ENCODE peak calls at places on chromosomes 12 and 14, in eight cellular contexts. O is GM13977; V is adrenal gland; C is SK-MEL-5; B is dermis microvascular lymphatic vessel endothelial cell; N is omental fat pad; G is HCEC 1CT; L is central memory CD4-positive, alpha-beta T cell. D is an unnamed sample.

GRCh38 chr12:41563044-41563443 is 374.9 kb downstream of the PDZRN4 start:
- DNase-seq in O (no peak), V (no peak), C (no peak), B (no peak), N (no peak), G (no peak), L (no peak), D (no peak)

GRCh38 chr12:120820885-120821510 is 83.2 kb downstream of the SPPL3 start:
- DNase-seq in O (no peak), V (no peak), C (peak), B (peak), N (no peak), G (no peak), L (no peak), D (no peak)

GRCh38 chr14:64423987-64424386 is 35.8 kb downstream of the MTHFD1 start:
- DNase-seq in O (no peak), V (no peak), C (no peak), B (no peak), N (no peak), G (peak), L (no peak), D (no peak)

GRCh38 chr14:80847093-80847492 is 94.4 kb downstream of the CEP128 start:
- DNase-seq in O (no peak), V (no peak), C (no peak), B (no peak), N (no peak), G (no peak), L (no peak), D (no peak)

GRCh38 chr14:99359906-99360305 is 87.9 kb upstream of the BCL11B start:
- DNase-seq in O (no peak), V (no peak), C (no peak), B (no peak), N (no peak), G (no peak), L (no peak), D (no peak)

GRCh38 chr12:53543539-53543938 is 36.3 kb upstream of the NPFF start:
- DNase-seq in O (peak), V (peak), C (peak), B (peak), N (no peak), G (peak), L (peak), D (peak)

GRCh38 chr12:27412047-27412446 is 34.5 kb upstream of the SMCO2 start:
- DNase-seq in O (no peak), V (no peak), C (no peak), B (no peak), N (no peak), G (no peak), L (no peak), D (no peak)

GRCh38 chr12:5267603-5268423 is 164.1 kb upstream of the NTF3 start:
- DNase-seq in O (no peak), V (no peak), C (no peak), B (no peak), N (no peak), G (no peak), L (no peak), D (no peak)

GRCh38 chr12:77010637-77011548 is 54.5 kb downstream of the E2F7 start:
- DNase-seq in O (peak), V (peak), C (peak), B (peak), N (peak), G (peak), L (peak), D (peak)

GRCh38 chr12:10716704-10717315 is 6.3 kb downstream of the YBX3 start:
- DNase-seq in O (no peak), V (peak), C (no peak), B (peak), N (peak), G (peak), L (no peak), D (peak)

GRCh38 chr12:49364989-49365388 is 2.3 kb upstream of the SPATS2 start:
- DNase-seq in O (no peak), V (peak), C (peak), B (peak), N (no peak), G (peak), L (no peak), D (no peak)

GRCh38 chr14:68249534-68250517 is 430.2 kb downstream of the RAD51B start:
- DNase-seq in O (no peak), V (no peak), C (no peak), B (no peak), N (no peak), G (peak), L (no peak), D (no peak)

GRCh38 chr14:73237786-73238261 is 518 bp downstream of the PAPLN start:
- DNase-seq in O (peak), V (no peak), C (no peak), B (no peak), N (no peak), G (no peak), L (no peak), D (no peak)

GRCh38 chr14:82224610-82225009 is 691.0 kb upstream of the SEL1L start:
- DNase-seq in O (no peak), V (no peak), C (no peak), B (no peak), N (no peak), G (no peak), L (no peak), D (no peak)

GRCh38 chr14:51431033-51431709 is 191.1 kb downstream of the TMX1 start:
- DNase-seq in O (no peak), V (no peak), C (no peak), B (no peak), N (no peak), G (no peak), L (no peak), D (no peak)

GRCh38 chr12:112175361-112176155 is 50.2 kb downstream of the TRAFD1 start:
- DNase-seq in O (no peak), V (no peak), C (no peak), B (no peak), N (no peak), G (no peak), L (no peak), D (no peak)

GRCh38 chr12:43578782-43579181 is 26.8 kb upstream of the ADAMTS20 start:
- DNase-seq in O (no peak), V (no peak), C (no peak), B (no peak), N (no peak), G (peak), L (no peak), D (no peak)

GRCh38 chr12:54207539-54208267 is 18.9 kb upstream of the SMUG1 start:
- DNase-seq in O (peak), V (peak), C (peak), B (no peak), N (peak), G (peak), L (peak), D (peak)

GRCh38 chr12:6618483-6618882 is 11.3 kb upstream of the CHD4 start:
- DNase-seq in O (no peak), V (no peak), C (no peak), B (no peak), N (no peak), G (no peak), L (no peak), D (no peak)

GRCh38 chr14:104103061-104104005 is 17.8 kb downstream of the ASPG start:
- DNase-seq in O (no peak), V (no peak), C (no peak), B (no peak), N (no peak), G (no peak), L (no peak), D (peak)

GRCh38 chr14:69346710-69347109 is 51.4 kb downstream of the ERH start:
- DNase-seq in O (no peak), V (peak), C (peak), B (peak), N (no peak), G (no peak), L (no peak), D (peak)

GRCh38 chr14:100406505-100407131 is 83.5 kb downstream of the SLC25A47 start:
- DNase-seq in O (no peak), V (no peak), C (no peak), B (no peak), N (no peak), G (peak), L (peak), D (no peak)

GRCh38 chr12:54734196-54734950 is 86.2 kb upstream of the DCD start:
- DNase-seq in O (no peak), V (no peak), C (no peak), B (no peak), N (no peak), G (no peak), L (no peak), D (no peak)

GRCh38 chr14:23094666-23095195 is at the start of gene ACIN1:
- DNase-seq in O (peak), V (peak), C (peak), B (peak), N (peak), G (peak), L (no peak), D (no peak)

GRCh38 chr12:20950248-20950647 is 139.7 kb downstream of the SLCO1B3 start:
- DNase-seq in O (peak), V (no peak), C (peak), B (no peak), N (no peak), G (peak), L (no peak), D (no peak)

GRCh38 chr14:29650554-29651269 is 276.9 kb downstream of the PRKD1 start:
- DNase-seq in O (no peak), V (no peak), C (no peak), B (no peak), N (no peak), G (no peak), L (no peak), D (no peak)

GRCh38 chr12:96986883-96987523 is 79.9 kb downstream of the NEDD1 start:
- DNase-seq in O (peak), V (no peak), C (peak), B (peak), N (no peak), G (peak), L (peak), D (no peak)

GRCh38 chr12:49661191-49661590 is 37.8 kb downstream of the PRPF40B start:
- DNase-seq in O (peak), V (no peak), C (no peak), B (no peak), N (no peak), G (no peak), L (no peak), D (no peak)

GRCh38 chr14:94044476-94045091 is 18.4 kb downstream of the OTUB2 start:
- DNase-seq in O (no peak), V (no peak), C (no peak), B (no peak), N (no peak), G (no peak), L (no peak), D (no peak)

GRCh38 chr12:111406474-111407370 is 999 bp downstream of the SH2B3 start:
- DNase-seq in O (peak), V (peak), C (no peak), B (no peak), N (no peak), G (no peak), L (peak), D (peak)

GRCh38 chr12:47785887-47786661 is 13.0 kb downstream of the SLC48A1 start:
- DNase-seq in O (no peak), V (no peak), C (no peak), B (no peak), N (no peak), G (no peak), L (no peak), D (no peak)

GRCh38 chr12:125185311-125185739 is 120.1 kb downstream of the AACS start:
- DNase-seq in O (no peak), V (no peak), C (no peak), B (no peak), N (no peak), G (no peak), L (no peak), D (no peak)

GRCh38 chr14:35480119-35480769 is 53.7 kb upstream of the INSM2 start:
- DNase-seq in O (peak), V (no peak), C (no peak), B (no peak), N (no peak), G (peak), L (no peak), D (no peak)

GRCh38 chr12:107458990-107459389 is 226.6 kb upstream of the PWP1 start:
- DNase-seq in O (no peak), V (no peak), C (no peak), B (no peak), N (no peak), G (no peak), L (no peak), D (no peak)

GRCh38 chr12:6662906-6663742 is at the start of gene ING4:
- DNase-seq in O (peak), V (peak), C (peak), B (peak), N (peak), G (peak), L (peak), D (peak)